ENCODE peak calls at places on chromosomes 2 and 18, in ten cellular contexts. B, V, I, O, A, Q, H, T, J and X are unnamed samples.

GRCh38 chr2:48774251-48774650 is 18.7 kb upstream of the LHCGR start:
- DNase-seq in A (no peak), B (no peak), Q (no peak), O (no peak), T (no peak), I (no peak), J (no peak), V (no peak), H (no peak), X (no peak)

GRCh38 chr2:127510073-127510472 is 16.2 kb downstream of the IWS1 start:
- DNase-seq in O (no peak), J (no peak), B (no peak), V (no peak), I (no peak), H (no peak), A (no peak), T (no peak), Q (no peak), X (no peak)

GRCh38 chr2:105517814-105518705 is 119.2 kb upstream of the FHL2 start:
- DNase-seq in Q (no peak), A (no peak), H (peak), J (peak), B (no peak), T (no peak), V (peak), O (no peak), I (peak), X (peak)

GRCh38 chr18:71047882-71048281 is 759.0 kb downstream of the SOCS6 start:
- DNase-seq in Q (no peak), V (no peak), J (no peak), A (no peak), I (no peak), O (no peak), H (no peak), B (no peak), T (no peak), X (no peak)

GRCh38 chr2:26245231-26245732 is 543 bp downstream of the HADHB start:
- DNase-seq in A (no peak), H (no peak), I (no peak), V (peak), T (peak), Q (peak), J (no peak), B (peak), O (no peak), X (peak)

GRCh38 chr2:45267062-45267702 is 257.9 kb upstream of the SIX2 start:
- DNase-seq in V (no peak), J (no peak), T (no peak), I (no peak), Q (no peak), O (no peak), A (no peak), H (no peak), B (no peak), X (no peak)

GRCh38 chr2:119678021-119678656 is 862 bp upstream of the TMEM177 start:
- DNase-seq in V (no peak), H (no peak), J (no peak), A (no peak), T (no peak), Q (peak), O (no peak), B (no peak), I (no peak), X (no peak)

GRCh38 chr2:184554736-184555135 is 43.6 kb upstream of the ZNF804A start:
- DNase-seq in H (no peak), Q (no peak), V (no peak), O (no peak), B (peak), A (no peak), I (no peak), T (no peak), J (no peak), X (peak)

GRCh38 chr2:218354850-218355443 is 1.7 kb upstream of the CATIP start:
- DNase-seq in I (no peak), V (no peak), H (no peak), J (no peak), B (no peak), O (no peak), T (peak), Q (no peak), A (no peak), X (no peak)

GRCh38 chr2:183610724-183611123 is 486.5 kb downstream of the NUP35 start:
- DNase-seq in H (no peak), A (no peak), I (no peak), B (peak), V (no peak), Q (no peak), J (no peak), T (no peak), O (no peak), X (no peak)

GRCh38 chr18:49460958-49461601 is 635 bp upstream of the DYM start:
- DNase-seq in B (no peak), A (peak), T (no peak), I (no peak), V (no peak), O (no peak), Q (no peak), H (no peak), J (no peak), X (peak)

GRCh38 chr2:1010373-1011017 is 59.8 kb downstream of the SNTG2 start:
- DNase-seq in I (no peak), O (no peak), T (peak), Q (no peak), A (no peak), J (no peak), V (no peak), B (no peak), H (no peak), X (no peak)

GRCh38 chr2:65030481-65030880 is 25.7 kb upstream of the CEP68 start:
- DNase-seq in Q (no peak), T (no peak), A (no peak), I (no peak), H (no peak), J (no peak), V (no peak), B (no peak), O (no peak), X (no peak)

GRCh38 chr2:202140522-202141292 is 67.7 kb downstream of the KIAA2012 start:
- DNase-seq in Q (no peak), V (no peak), J (no peak), H (no peak), A (no peak), I (no peak), B (no peak), T (no peak), O (no peak), X (no peak)

GRCh38 chr2:238141541-238142318 is 3.3 kb downstream of the KLHL30 start:
- DNase-seq in H (no peak), B (peak), T (no peak), O (peak), J (no peak), A (peak), V (peak), Q (no peak), I (no peak), X (peak)

GRCh38 chr2:232372231-232373208 is 6.0 kb upstream of the ALPP start:
- DNase-seq in O (no peak), Q (no peak), B (peak), H (no peak), T (no peak), V (no peak), I (no peak), J (peak), A (peak), X (peak)

GRCh38 chr2:175889557-175890355 is 112.3 kb downstream of the LNPK start:
- DNase-seq in Q (no peak), T (no peak), V (no peak), O (no peak), H (no peak), J (no peak), B (no peak), A (no peak), I (no peak), X (no peak)

GRCh38 chr2:73249636-73250035 is 15.5 kb downstream of the CCT7 start:
- DNase-seq in J (peak), T (no peak), V (no peak), B (no peak), H (no peak), Q (no peak), I (no peak), O (no peak), A (no peak), X (no peak)

GRCh38 chr2:23901966-23902942 is 24.7 kb downstream of the ATAD2B start:
- DNase-seq in Q (no peak), O (no peak), T (no peak), J (no peak), I (no peak), A (peak), B (no peak), H (no peak), V (no peak), X (peak)

GRCh38 chr2:96501886-96502810 is 3.0 kb downstream of the NEURL3 start:
- DNase-seq in I (no peak), Q (no peak), H (no peak), J (no peak), T (no peak), A (no peak), O (no peak), V (no peak), B (no peak), X (no peak)

GRCh38 chr2:223100061-223100511 is 48.1 kb downstream of the KCNE4 start:
- DNase-seq in H (no peak), V (no peak), J (no peak), B (peak), A (no peak), I (peak), T (no peak), O (no peak), Q (no peak), X (no peak)

GRCh38 chr2:79638410-79638809 is 125.6 kb downstream of the CTNNA2 start:
- DNase-seq in A (no peak), V (no peak), T (no peak), O (no peak), H (no peak), I (no peak), J (no peak), B (no peak), Q (no peak), X (no peak)

GRCh38 chr18:2139676-2140075 is 431.6 kb downstream of the METTL4 start:
- DNase-seq in A (peak), I (no peak), Q (no peak), J (no peak), T (no peak), V (no peak), H (no peak), B (peak), O (peak), X (peak)

GRCh38 chr2:55418072-55418471 is 1.6 kb downstream of the CCDC88A start:
- DNase-seq in V (peak), J (no peak), A (no peak), I (no peak), B (no peak), Q (no peak), O (no peak), H (no peak), T (no peak), X (no peak)

GRCh38 chr2:152762202-152762601 is 43.8 kb downstream of the ARL6IP6 start:
- DNase-seq in J (no peak), H (no peak), Q (no peak), V (no peak), I (peak), A (peak), B (no peak), O (no peak), T (no peak), X (no peak)

GRCh38 chr18:8050616-8051314 is 483.6 kb downstream of the PTPRM start:
- DNase-seq in H (no peak), A (no peak), O (no peak), T (no peak), B (no peak), J (no peak), V (no peak), I (no peak), Q (no peak), X (no peak)

GRCh38 chr2:171960570-171960969 is 38.3 kb downstream of the HAT1 start:
- DNase-seq in Q (no peak), J (no peak), T (no peak), I (no peak), H (no peak), O (no peak), A (no peak), B (no peak), V (no peak), X (no peak)

GRCh38 chr2:145060876-145061275 is 541.0 kb upstream of the ZEB2 start:
- DNase-seq in T (no peak), Q (no peak), B (no peak), V (no peak), I (no peak), O (no peak), H (no peak), J (no peak), A (no peak), X (peak)

GRCh38 chr2:230230801-230231200 is 5.3 kb downstream of the SP140 start:
- DNase-seq in Q (no peak), A (no peak), V (no peak), O (no peak), H (no peak), I (no peak), B (no peak), J (no peak), T (no peak), X (no peak)

GRCh38 chr2:178190938-178191910 is 3.1 kb upstream of the OSBPL6 start:
- DNase-seq in O (no peak), B (no peak), I (no peak), A (no peak), V (no peak), Q (no peak), H (no peak), J (no peak), T (peak), X (peak)

GRCh38 chr2:68857855-68858456 is 13.2 kb downstream of the BMP10 start:
- DNase-seq in B (no peak), J (no peak), Q (no peak), A (no peak), H (no peak), T (no peak), I (no peak), O (no peak), V (no peak), X (no peak)

GRCh38 chr2:152620218-152620617 is 97.0 kb downstream of the PRPF40A start:
- DNase-seq in V (no peak), B (no peak), T (no peak), O (no peak), I (peak), Q (no peak), J (no peak), H (no peak), A (no peak), X (no peak)

GRCh38 chr18:67733094-67733493 is 216.6 kb upstream of the DSEL start:
- DNase-seq in O (no peak), I (peak), T (no peak), Q (no peak), H (no peak), J (no peak), A (peak), B (peak), V (no peak), X (peak)

GRCh38 chr18:60872434-60872833 is 460.8 kb upstream of the CDH20 start:
- DNase-seq in V (no peak), I (no peak), J (no peak), A (no peak), B (no peak), O (no peak), Q (no peak), H (no peak), T (no peak), X (no peak)

GRCh38 chr2:85066006-85066405 is 67.2 kb upstream of the TCF7L1 start:
- DNase-seq in O (no peak), I (no peak), V (no peak), Q (no peak), H (no peak), B (no peak), J (no peak), T (no peak), A (no peak), X (no peak)

GRCh38 chr2:24439280-24439970 is 51.6 kb upstream of the NCOA1 start:
- DNase-seq in B (no peak), O (no peak), J (no peak), I (no peak), H (no peak), Q (no peak), T (no peak), V (no peak), A (no peak), X (no peak)